ENCODE peak calls at places on chromosomes 12 and 14, in seven cellular contexts. E, W, S, X, D, F and P are unnamed samples.

GRCh38 chr12:76030378-76031080 is 1.0 kb downstream of the PHLDA1 start:
- DNase-seq in W (no peak), F (peak; percentile 41), D (no peak), X (peak; percentile 77), E (peak; percentile 77), S (peak; percentile 32), P (peak; percentile 24)

GRCh38 chr12:64086946-64087345 is 135.2 kb downstream of the KICS2 start:
- DNase-seq in E (no peak), S (no peak), D (no peak), W (no peak), F (no peak), X (no peak), P (no peak)

GRCh38 chr14:100610511-100611217 is 23.4 kb upstream of the BEGAIN start:
- DNase-seq in W (no peak), F (no peak), X (peak; percentile 35), D (no peak), E (peak; percentile 56), S (no peak), P (peak; percentile 56)

GRCh38 chr14:105851716-105852377 is 325.5 kb downstream of the TMEM121 start:
- DNase-seq in D (no peak), S (no peak), W (no peak), F (no peak), X (no peak), E (peak; percentile 52), P (peak; percentile 4)

GRCh38 chr12:32891956-32892355 is 4.6 kb downstream of the PKP2 start:
- DNase-seq in F (no peak), E (no peak), D (peak; percentile 75), S (no peak), X (no peak), W (no peak), P (no peak)

GRCh38 chr12:71582925-71583324 is 80.7 kb downstream of the ZFC3H1 start:
- DNase-seq in D (no peak), X (no peak), S (no peak), F (no peak), E (no peak), W (no peak), P (no peak)

GRCh38 chr12:114895822-114896221 is 211.8 kb upstream of the TBX3 start:
- DNase-seq in F (no peak), S (no peak), D (no peak), X (no peak), E (no peak), W (no peak), P (no peak)

GRCh38 chr14:35879141-35879648 is 53.1 kb downstream of the BRMS1L start:
- DNase-seq in S (no peak), E (no peak), D (no peak), W (no peak), X (no peak), F (no peak), P (no peak)

GRCh38 chr14:93536945-93537344 is 106.2 kb downstream of the UNC79 start:
- DNase-seq in D (peak; percentile 7), W (no peak), F (no peak), X (no peak), E (no peak), S (no peak), P (no peak)

GRCh38 chr12:52266514-52266913 is 7.9 kb upstream of the KRT86 start:
- DNase-seq in W (no peak), E (peak; percentile 62), X (peak; percentile 55), F (no peak), D (no peak), S (no peak), P (no peak)

GRCh38 chr14:93200553-93200952 is 6.3 kb downstream of the GON7 start:
- DNase-seq in W (no peak), X (no peak), E (no peak), S (no peak), F (no peak), D (peak; percentile 43), P (no peak)

GRCh38 chr14:32183151-32184048 is 18.4 kb upstream of the RNU6-7 start:
- DNase-seq in X (no peak), W (no peak), E (no peak), F (no peak), S (no peak), D (no peak), P (no peak)

GRCh38 chr12:77847060-77847541 is 16.4 kb downstream of the NAV3 start:
- DNase-seq in W (no peak), S (no peak), F (no peak), D (no peak), E (no peak), X (no peak), P (no peak)

GRCh38 chr12:10771132-10771733 is 31.2 kb downstream of the TAS2R7 start:
- DNase-seq in S (no peak), E (no peak), X (no peak), F (no peak), D (peak; percentile 24), W (peak; percentile 31), P (no peak)

GRCh38 chr14:92945544-92945943 is 22.6 kb downstream of the CHGA start:
- DNase-seq in S (no peak), F (no peak), E (no peak), W (no peak), D (no peak), X (no peak), P (no peak)

GRCh38 chr14:50836515-50836914 is 5.6 kb upstream of the NIN start:
- DNase-seq in E (no peak), F (no peak), D (no peak), W (no peak), S (no peak), X (no peak), P (no peak)

GRCh38 chr14:105303949-105304348 is 3.1 kb upstream of the BRF1 start:
- DNase-seq in E (no peak), W (no peak), F (no peak), S (no peak), X (no peak), D (no peak), P (peak; percentile 24)

GRCh38 chr14:28661171-28661772 is 105.3 kb upstream of the FOXG1 start:
- DNase-seq in X (no peak), F (no peak), S (no peak), D (peak; percentile 16), E (no peak), W (no peak), P (no peak)

GRCh38 chr12:3145036-3145435 is 67.9 kb downstream of the TSPAN9 start:
- DNase-seq in E (no peak), D (no peak), W (no peak), X (no peak), S (no peak), F (no peak), P (no peak)

GRCh38 chr12:38921025-38921677 is 15.8 kb upstream of the CPNE8 start:
- DNase-seq in F (peak; percentile 50), W (peak; percentile 59), S (no peak), D (peak; percentile 65), X (no peak), E (no peak), P (peak; percentile 56)

GRCh38 chr14:36657409-36658090 is 4.1 kb upstream of the PAX9 start:
- DNase-seq in E (no peak), W (no peak), D (no peak), S (no peak), F (no peak), X (peak; percentile 65), P (no peak)

GRCh38 chr14:61103541-61104339 is 122.7 kb downstream of the SLC38A6 start:
- DNase-seq in F (no peak), S (peak; percentile 14), E (peak; percentile 76), X (no peak), D (peak; percentile 78), W (peak; percentile 49), P (peak; percentile 25)

GRCh38 chr12:49233842-49234526 is 30.9 kb upstream of the TUBA1C start:
- DNase-seq in X (peak; percentile 76), W (no peak), F (peak; percentile 45), D (no peak), E (peak; percentile 79), S (no peak), P (peak; percentile 37)
- TF ChIP-seq EP300 in X (no peak), W (no peak), F (no peak), D (no peak), E (no peak), S (no peak), P (no peak)

GRCh38 chr14:104113631-104114420 is 24.6 kb upstream of the KIF26A start:
- DNase-seq in E (no peak), D (no peak), W (no peak), F (peak; percentile 26), X (peak; percentile 74), S (peak; percentile 7), P (no peak)

GRCh38 chr14:104116544-104117340 is 21.6 kb upstream of the KIF26A start:
- DNase-seq in W (no peak), E (no peak), X (peak; percentile 64), S (peak; percentile 7), D (no peak), F (peak; percentile 85), P (peak; percentile 83)

GRCh38 chr14:104114421-104115130 is 23.8 kb upstream of the KIF26A start:
- DNase-seq in W (no peak), X (peak; percentile 64), E (no peak), S (peak; percentile 7), F (peak; percentile 22), D (no peak), P (no peak)

GRCh38 chr14:104115691-104116543 is 22.5 kb upstream of the KIF26A start:
- DNase-seq in D (no peak), W (no peak), F (peak; percentile 59), X (peak; percentile 69), E (no peak), S (peak; percentile 15), P (peak; percentile 53)

GRCh38 chr14:104115131-104115600 is 23.2 kb upstream of the KIF26A start:
- DNase-seq in W (no peak), E (no peak), F (peak; percentile 21), S (peak; percentile 8), X (peak; percentile 46), D (no peak), P (no peak)
- H3K27me3 ChIP-seq in W (no peaks in the 10 kb centered on the region), E (peaks cover 63% of the 10 kb centered on the region), F (peaks cover 27% of the 10 kb centered on the region), S (peaks cover 8% of the 10 kb centered on the region), X (peaks cover 54% of the 10 kb centered on the region), D (peaks cover 29% of the 10 kb centered on the region), P (peaks cover 40% of the 10 kb centered on the region)

GRCh38 chr12:99911076-99911475 is 73.7 kb downstream of the ANKS1B start:
- DNase-seq in F (no peak), D (peak; percentile 5), S (no peak), E (peak; percentile 70), X (no peak), W (peak; percentile 53), P (no peak)
- H3K4me3 ChIP-seq in F (no peak overlapping the region), D (no peak overlapping the region), S (no peak overlapping the region), E (peak overlapping the region; percentile 31), X (no peak overlapping the region), W (peak overlapping the region; percentile 6), P (no peak overlapping the region)

GRCh38 chr12:62258231-62258630 is 2.0 kb upstream of the USP15 start:
- DNase-seq in S (no peak), X (no peak), D (no peak), E (no peak), F (no peak), W (no peak), P (no peak)

GRCh38 chr12:62260733-62261683 is 804 bp downstream of the USP15 start:
- DNase-seq in F (peak; percentile 32), D (peak; percentile 47), S (no peak), W (peak; percentile 28), E (no peak), X (peak; percentile 59), P (peak; percentile 45)

GRCh38 chr12:62259311-62259992 is 752 bp upstream of the USP15 start:
- DNase-seq in D (peak; percentile 37), E (no peak), W (no peak), F (no peak), X (no peak), S (no peak), P (peak; percentile 10)

GRCh38 chr12:62261876-62262275 is 1.7 kb downstream of the USP15 start:
- DNase-seq in E (no peak), X (no peak), D (no peak), S (no peak), F (no peak), W (no peak), P (no peak)

GRCh38 chr12:62259993-62260732 is at the start of gene USP15:
- DNase-seq in S (peak; percentile 97), E (peak; percentile 98), X (peak; percentile 97), D (peak; percentile 90), F (peak; percentile 97), W (peak; percentile 92), P (peak; percentile 97)
- TF ChIP-seq EP300 in S (no peak), E (no peak), X (no peak), D (no peak), F (no peak), W (peak; percentile 85), P (peak; percentile 23)